ENCODE peak calls at places on chromosomes 6 and 20, in seven cellular contexts. Z is ecto neural progenitor cell; F is omental fat pad; G is frontal cortex; K is gastrocnemius medialis; X is A549; U is activated CD4-positive, alpha-beta T cell treated with anti-CD3 and anti-CD28 coated beads, Interleukin-2, amount 10 ng/mL, durations not matched to agents 7 days and 5 days. P is an unnamed sample.

GRCh38 chr20:62928246-62928939 is 2.1 kb upstream of the DIDO1 start:
- DNase-seq in U (no peak), X (no peak), K (no peak), Z (no peak), F (no peak), G (no peak), P (peak)

GRCh38 chr6:12538881-12539357 is 177.6 kb upstream of the PHACTR1 start:
- DNase-seq in K (no peak), Z (no peak), X (no peak), F (no peak), G (no peak), U (no peak), P (no peak)

GRCh38 chr6:8057793-8058192 is 6.4 kb downstream of the BLOC1S5 start:
- DNase-seq in K (no peak), X (no peak), G (no peak), F (no peak), U (no peak), Z (no peak), P (no peak)

GRCh38 chr6:81766482-81767069 is 14.1 kb upstream of the TENT5A start:
- DNase-seq in Z (no peak), G (no peak), F (no peak), X (no peak), U (no peak), K (no peak), P (no peak)

GRCh38 chr20:63625771-63626423 is 1.0 kb downstream of the GMEB2 start:
- DNase-seq in G (no peak), U (peak), F (no peak), K (no peak), Z (peak), X (no peak), P (peak)

GRCh38 chr6:164925681-164926530 is 383.5 kb downstream of the C6orf118 start:
- DNase-seq in Z (no peak), F (no peak), X (no peak), U (no peak), K (no peak), G (no peak), P (no peak)

GRCh38 chr6:157023958-157024357 is 246.8 kb downstream of the ARID1B start:
- DNase-seq in Z (no peak), F (no peak), U (no peak), X (no peak), K (no peak), G (no peak), P (no peak)

GRCh38 chr20:51700809-51701285 is 67.3 kb downstream of the ATP9A start:
- DNase-seq in Z (no peak), X (peak), K (no peak), U (peak), F (no peak), G (peak), P (peak)

GRCh38 chr6:112289039-112289566 is 34.7 kb upstream of the LAMA4 start:
- DNase-seq in Z (no peak), G (no peak), K (peak), F (no peak), X (no peak), U (no peak), P (no peak)

GRCh38 chr20:46955601-46956556 is 61.2 kb downstream of the EYA2 start:
- DNase-seq in K (no peak), G (no peak), Z (no peak), F (no peak), X (no peak), U (no peak), P (no peak)

GRCh38 chr6:37988131-37988530 is 168.6 kb downstream of the ZFAND3 start:
- DNase-seq in X (no peak), U (no peak), Z (no peak), F (no peak), G (no peak), K (no peak), P (no peak)

GRCh38 chr6:144350176-144350575 is 65.0 kb downstream of the UTRN start:
- DNase-seq in Z (no peak), K (no peak), X (no peak), U (no peak), G (no peak), F (no peak), P (no peak)

GRCh38 chr20:47886454-47887041 is 101.3 kb upstream of the SULF2 start:
- DNase-seq in U (no peak), K (no peak), Z (no peak), F (no peak), G (no peak), X (no peak), P (no peak)

GRCh38 chr6:74671558-74672025 is 534.3 kb downstream of the COL12A1 start:
- DNase-seq in F (no peak), U (no peak), X (no peak), K (no peak), Z (no peak), G (no peak), P (no peak)

GRCh38 chr20:45892828-45893500 is 1.8 kb downstream of the CTSA start:
- DNase-seq in K (no peak), Z (no peak), G (no peak), U (no peak), F (no peak), X (no peak), P (no peak)

GRCh38 chr6:5531853-5532375 is 270.6 kb downstream of the FARS2 start:
- DNase-seq in K (no peak), X (no peak), F (no peak), Z (no peak), G (no peak), U (no peak), P (no peak)

GRCh38 chr6:105566503-105566902 is 163.6 kb upstream of the PREP start:
- DNase-seq in Z (no peak), G (no peak), X (no peak), K (no peak), U (no peak), F (no peak), P (no peak)

GRCh38 chr6:41443616-41444525 is 102.3 kb upstream of the FOXP4 start:
- DNase-seq in X (no peak), K (no peak), F (no peak), U (no peak), G (no peak), Z (no peak), P (no peak)

GRCh38 chr6:24307881-24308280 is 50.0 kb downstream of the DCDC2 start:
- DNase-seq in U (no peak), G (no peak), Z (no peak), X (no peak), F (no peak), K (no peak), P (no peak)

GRCh38 chr6:22250486-22250885 is 46.4 kb downstream of the PRL start:
- DNase-seq in G (no peak), U (no peak), F (no peak), K (no peak), Z (peak), X (no peak), P (no peak)

GRCh38 chr6:26543953-26544352 is 5.8 kb downstream of the HMGN4 start:
- DNase-seq in K (no peak), F (no peak), G (no peak), Z (no peak), X (no peak), U (no peak), P (no peak)

GRCh38 chr20:48738399-48739304 is 89.1 kb downstream of the PREX1 start:
- DNase-seq in G (no peak), K (no peak), U (peak), X (no peak), Z (no peak), F (no peak), P (no peak)

GRCh38 chr6:45898941-45899682 is 116.5 kb downstream of the CLIC5 start:
- DNase-seq in G (no peak), X (no peak), Z (no peak), U (no peak), K (no peak), F (no peak), P (no peak)

GRCh38 chr20:24590193-24590982 is 121.0 kb downstream of the SYNDIG1 start:
- DNase-seq in K (no peak), X (no peak), U (no peak), Z (peak), G (no peak), F (no peak), P (no peak)

GRCh38 chr6:37620519-37620918 is 77.2 kb downstream of the MDGA1 start:
- DNase-seq in X (no peak), Z (no peak), G (no peak), U (no peak), K (no peak), F (no peak), P (no peak)

GRCh38 chr6:52310932-52311331 is 26.4 kb upstream of the MCM3 start:
- DNase-seq in X (no peak), K (peak), U (no peak), G (no peak), Z (no peak), F (no peak), P (no peak)

GRCh38 chr6:147906361-147906760 is 397.9 kb downstream of the SAMD5 start:
- DNase-seq in X (no peak), G (no peak), U (no peak), K (no peak), Z (no peak), F (no peak), P (no peak)

GRCh38 chr6:42511803-42512422 is 51.9 kb upstream of the UBR2 start:
- DNase-seq in K (no peak), F (no peak), X (no peak), U (no peak), Z (no peak), G (no peak), P (no peak)

GRCh38 chr6:8939615-8940014 is 504.3 kb upstream of the SLC35B3 start:
- DNase-seq in K (no peak), G (no peak), X (peak), U (no peak), F (no peak), Z (no peak), P (no peak)

GRCh38 chr20:46705378-46705729 is 4.1 kb upstream of the SLC2A10 start:
- DNase-seq in U (no peak), K (no peak), F (no peak), X (no peak), Z (no peak), G (no peak), P (no peak)

GRCh38 chr6:159874475-159874874 is 16.3 kb upstream of the MAS1 start:
- DNase-seq in Z (no peak), G (no peak), K (no peak), X (no peak), U (no peak), F (no peak), P (no peak)